ENCODE peak calls at places on chromosomes 11 and 22, in nine cellular contexts. O is neural progenitor cell, V is hepatocyte, F is HCT116, D is MM.1S, E is OCI-LY7, B is PC-3, X is GM23338, W is SK-N-SH. P is an unnamed sample.

GRCh38 chr11:34783816-34784317 is 132.3 kb downstream of the APIP start:
- DNase-seq in E (no peak), D (peak), X (no peak), F (no peak), W (no peak), O (no peak), V (peak), B (peak), P (no peak)

GRCh38 chr11:111634981-111635705 is 32.9 kb downstream of the SIK2 start:
- DNase-seq in E (no peak), X (peak), W (no peak), O (no peak), D (no peak), V (no peak), F (no peak), B (peak), P (peak)

GRCh38 chr11:96219981-96220623 is 122.9 kb downstream of the MAML2 start:
- DNase-seq in X (peak), W (no peak), B (peak), E (peak), F (no peak), V (no peak), O (peak), D (no peak), P (peak)

GRCh38 chr22:45446216-45446615 is 32.7 kb downstream of the RIBC2 start:
- DNase-seq in X (no peak), B (no peak), V (no peak), E (no peak), D (no peak), W (no peak), F (no peak), O (no peak), P (peak)

GRCh38 chr11:64206457-64207246 is at the start of gene FERMT3:
- DNase-seq in D (peak), O (no peak), B (no peak), V (no peak), X (no peak), E (peak), F (no peak), W (peak), P (no peak)

GRCh38 chr22:30393322-30393680 is 3.5 kb upstream of the SEC14L2 start:
- DNase-seq in O (no peak), W (no peak), V (no peak), B (no peak), F (no peak), E (no peak), X (no peak), D (no peak), P (no peak)

GRCh38 chr11:72736452-72737069 is 15.6 kb downstream of the ARAP1 start:
- DNase-seq in B (peak), V (no peak), E (peak), W (no peak), O (no peak), X (no peak), D (no peak), F (peak), P (peak)

GRCh38 chr11:117720061-117720511 is 76.9 kb downstream of the DSCAML1 start:
- DNase-seq in E (no peak), F (no peak), W (no peak), X (peak), V (peak), D (no peak), O (peak), B (no peak), P (no peak)

GRCh38 chr11:1130276-1131032 is 27.3 kb upstream of the MUC5AC start:
- DNase-seq in W (peak), B (no peak), E (no peak), X (no peak), V (no peak), O (no peak), F (no peak), D (no peak), P (no peak)

GRCh38 chr11:2868604-2869526 is 16.7 kb downstream of the CDKN1C start:
- DNase-seq in W (no peak), B (no peak), O (peak), D (no peak), V (no peak), E (no peak), F (no peak), X (peak), P (no peak)

GRCh38 chr11:2867722-2868548 is 17.6 kb downstream of the CDKN1C start:
- DNase-seq in V (no peak), E (no peak), W (no peak), D (no peak), O (peak), X (no peak), B (no peak), F (no peak), P (no peak)

GRCh38 chr11:2864890-2865289 is 20.7 kb downstream of the CDKN1C start:
- DNase-seq in V (no peak), O (no peak), W (no peak), F (no peak), D (no peak), X (no peak), E (no peak), B (no peak), P (no peak)

GRCh38 chr11:2866178-2866577 is 19.4 kb downstream of the CDKN1C start:
- DNase-seq in X (no peak), B (no peak), V (no peak), D (no peak), E (no peak), W (no peak), O (no peak), F (no peak), P (no peak)

GRCh38 chr11:2867142-2867541 is 18.4 kb downstream of the CDKN1C start:
- DNase-seq in V (no peak), D (no peak), W (no peak), O (no peak), F (no peak), X (no peak), E (no peak), B (no peak), P (no peak)
- H2AFZ ChIP-seq in V (no peak), D (no peak), W (no peak), O (no peak), F (no peak), X (no peak), E (no peak), B (no peak), P (no peak)

GRCh38 chr22:50200333-50201190 is at the start of gene SELENOO:
- DNase-seq in X (peak), B (peak), D (peak), V (peak), O (peak), E (peak), F (peak), W (peak), P (peak)

GRCh38 chr22:50199836-50200332 is 927 bp upstream of the SELENOO start:
- DNase-seq in W (peak), B (no peak), D (no peak), E (peak), V (peak), F (no peak), O (peak), X (peak), P (peak)

GRCh38 chr22:50202130-50202671 is 1.4 kb downstream of the SELENOO start:
- DNase-seq in D (no peak), V (peak), B (no peak), W (no peak), O (no peak), X (no peak), E (peak), F (no peak), P (no peak)

GRCh38 chr22:50203288-50203687 is 2.5 kb downstream of the SELENOO start:
- DNase-seq in B (no peak), E (no peak), X (no peak), F (no peak), V (no peak), W (no peak), D (no peak), O (no peak), P (no peak)

GRCh38 chr22:50201191-50202129 is 649 bp downstream of the SELENOO start:
- DNase-seq in B (no peak), E (peak), O (peak), F (no peak), W (no peak), V (peak), D (no peak), X (peak), P (peak)
- H3K27ac ChIP-seq in B (no peak), E (peak), O (no peak), F (peak), W (no peak), V (peak), D (no peak), X (no peak), P (no peak)

DNA sequence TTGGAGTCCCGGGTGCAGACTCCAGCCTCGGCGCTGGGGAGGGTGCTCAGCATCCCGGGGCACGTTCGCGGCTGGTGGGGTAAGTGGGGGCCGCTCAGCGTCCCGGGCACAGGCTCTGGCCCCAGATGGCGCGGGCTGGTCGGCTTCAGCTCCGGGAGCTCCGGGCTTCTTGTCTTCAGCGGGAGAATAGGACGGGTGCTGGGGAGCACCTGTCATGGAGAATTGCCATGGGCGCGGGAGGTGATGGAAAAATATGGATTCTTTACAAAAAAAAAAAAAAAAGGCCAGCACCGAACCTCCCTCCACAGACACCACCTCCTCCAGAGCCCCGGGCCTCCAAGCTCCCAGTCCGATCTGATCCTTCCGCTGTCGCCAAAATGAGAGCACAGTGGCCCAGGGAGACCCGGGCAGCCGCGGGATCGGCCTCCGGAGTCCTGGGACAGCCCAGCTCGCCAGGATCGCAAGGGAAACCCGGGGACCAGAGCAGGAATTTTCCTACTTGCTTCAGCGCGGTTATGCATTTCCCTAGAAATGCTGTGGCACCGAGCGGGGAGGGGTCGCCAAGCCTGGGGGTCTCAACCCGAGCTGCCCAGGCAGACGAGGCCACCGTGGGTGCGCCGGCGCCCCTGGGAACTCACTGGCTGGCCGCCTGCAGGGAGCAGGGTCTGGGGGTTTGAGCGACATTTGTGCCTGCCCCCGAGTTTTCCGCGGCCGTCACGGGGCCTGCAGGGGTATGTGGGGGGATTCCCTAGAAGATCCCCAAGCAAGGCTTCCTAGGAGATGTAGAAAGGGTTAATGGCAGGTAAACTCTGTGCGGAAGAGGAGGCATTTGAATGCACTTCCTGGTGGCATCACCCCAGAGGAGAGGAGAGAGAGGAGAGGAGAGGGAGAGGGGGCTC is 1336.9 kb downstream of the BRD1 start:
- DNase-seq in F (no peak), E (no peak), D (peak), B (no peak), V (peak), O (peak), X (no peak), W (no peak), P (peak)
- TF ChIP-seq EZH2phosphoT487 in F (no peak), E (no peak), D (no peak), B (no peak), V (no peak), O (peak), X (no peak), W (no peak), P (no peak)

GRCh38 chr11:127966821-127967220 is 620.5 kb downstream of the ETS1 start:
- DNase-seq in B (no peak), V (no peak), D (no peak), E (no peak), O (no peak), X (no peak), W (no peak), F (no peak), P (no peak)
- H2AFZ ChIP-seq in B (no peak), V (no peak), D (no peak), E (no peak), O (no peak), X (no peak), W (no peak), F (no peak), P (no peak)

GRCh38 chr11:46426233-46426991 is 34.8 kb upstream of the CHRM4 start:
- DNase-seq in V (no peak), B (no peak), E (no peak), W (no peak), O (no peak), F (no peak), D (no peak), X (no peak), P (no peak)

GRCh38 chr11:46435679-46436078 is 44.1 kb upstream of the CHRM4 start:
- DNase-seq in O (no peak), X (no peak), B (no peak), F (no peak), D (no peak), E (no peak), V (no peak), W (no peak), P (no peak)

GRCh38 chr11:46427364-46427763 is 35.8 kb upstream of the CHRM4 start:
- DNase-seq in E (no peak), B (no peak), F (no peak), V (no peak), X (peak), O (no peak), W (no peak), D (no peak), P (no peak)

GRCh38 chr11:46431211-46431610 is 39.6 kb upstream of the CHRM4 start:
- DNase-seq in W (no peak), D (no peak), B (no peak), V (no peak), X (no peak), F (no peak), E (no peak), O (no peak), P (no peak)

GRCh38 chr11:46429709-46430108 is 38.1 kb upstream of the CHRM4 start:
- DNase-seq in D (no peak), F (no peak), X (no peak), V (no peak), W (no peak), O (no peak), E (no peak), B (no peak), P (peak)
- H3K27ac ChIP-seq in D (no peak), F (no peak), X (peak), V (no peak), W (peak), O (no peak), E (no peak), B (no peak), P (no peak)

GRCh38 chr11:32435511-32435946 is at the start of gene WT1:
- DNase-seq in F (no peak), V (no peak), W (peak), X (peak), O (peak), D (no peak), B (peak), E (no peak), P (no peak)

GRCh38 chr11:32435152-32435480 is 223 bp downstream of the WT1 start:
- DNase-seq in D (no peak), W (no peak), X (peak), O (no peak), B (peak), F (no peak), E (no peak), V (no peak), P (no peak)

GRCh38 chr11:32433249-32434115 is 1.9 kb downstream of the WT1 start:
- DNase-seq in F (no peak), D (no peak), E (no peak), X (peak), O (peak), V (no peak), B (no peak), W (no peak), P (no peak)

GRCh38 chr11:32434116-32434386 is 1.3 kb downstream of the WT1 start:
- DNase-seq in B (no peak), D (no peak), O (no peak), F (no peak), E (no peak), V (no peak), W (no peak), X (no peak), P (no peak)

GRCh38 chr11:32434387-32435151 is 770 bp downstream of the WT1 start:
- DNase-seq in B (peak), E (no peak), X (peak), D (no peak), W (peak), O (peak), V (no peak), F (no peak), P (no peak)
- TF ChIP-seq EZH2phosphoT487 in B (no peak), E (no peak), X (peak), D (no peak), W (no peak), O (peak), V (peak), F (no peak), P (no peak)

DNA sequence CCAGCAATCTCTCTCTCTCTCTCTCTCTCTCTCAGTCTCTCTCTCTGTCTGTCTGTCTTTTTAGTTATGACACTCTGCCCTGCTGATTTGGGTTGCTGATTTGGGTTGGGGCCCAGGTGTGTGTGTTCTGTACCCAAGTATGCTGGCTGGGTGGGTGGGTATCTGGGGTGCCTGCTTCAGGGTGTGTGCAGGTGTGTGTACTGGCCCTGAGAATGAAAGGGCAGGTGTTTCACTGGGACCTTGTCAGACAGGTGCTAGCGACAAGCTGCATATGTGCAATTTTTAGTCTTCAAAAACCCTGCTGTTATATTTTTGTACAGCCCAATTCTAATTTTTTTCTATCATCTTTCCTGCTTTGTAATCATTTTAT is 940 bp downstream of the CSF2RB start:
- DNase-seq in F (no peak), X (no peak), B (no peak), D (peak), O (no peak), W (no peak), E (peak), V (no peak), P (no peak)
- H2AFZ ChIP-seq in F (no peak), X (no peak), B (no peak), D (no peak), O (no peak), W (no peak), E (no peak), V (no peak), P (no peak)

DNA sequence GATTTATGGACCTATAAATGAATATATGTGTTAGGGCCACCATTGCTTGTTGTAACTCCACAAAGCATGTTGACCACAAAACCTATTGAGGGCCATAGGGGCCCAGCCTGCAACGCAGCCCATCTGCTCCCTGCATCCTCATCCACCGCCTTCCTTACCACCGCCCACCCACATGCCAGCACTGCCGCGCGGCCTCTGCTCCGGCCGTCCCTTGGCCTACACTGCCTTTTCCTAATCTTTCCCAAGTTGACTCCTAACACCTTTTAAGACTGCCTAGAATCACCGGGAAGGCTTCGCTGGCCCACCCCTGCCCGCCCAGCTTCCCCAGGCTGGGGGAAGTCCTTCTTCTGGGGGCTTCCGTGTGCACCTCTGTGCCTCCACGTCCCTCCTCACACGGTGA is 55.0 kb downstream of the SNX19 start:
- DNase-seq in W (no peak), B (no peak), D (no peak), V (no peak), X (no peak), E (no peak), O (no peak), F (no peak), P (no peak)
- H3K27ac ChIP-seq in W (no peak), B (peak), D (no peak), V (no peak), X (no peak), E (no peak), O (no peak), F (no peak), P (no peak)

GRCh38 chr11:69967484-69967883 is 110.6 kb upstream of the ANO1 start:
- DNase-seq in V (no peak), O (no peak), B (peak), E (no peak), X (no peak), F (no peak), W (no peak), D (no peak), P (no peak)
- TF ChIP-seq EZH2phosphoT487 in V (no peak), O (no peak), B (no peak), E (no peak), X (no peak), F (no peak), W (no peak), D (no peak), P (no peak)